ENCODE peak calls at places on chromosomes 2 and 18, in four cellular contexts. One of them, this sample, is unnamed.

GRCh38 chr2:9392895-9393757 is 30.2 kb downstream of the ITGB1BP1 start:
- DNase-seq in H1: no peak
- DNase-seq in fibroblast of lung: no peak
- DNase-seq in HCT116: no peak
- DNase-seq in this sample: peak; percentile 24

GRCh38 chr2:70475266-70475665 is 78.4 kb downstream of the TGFA start:
- DNase-seq in H1: no peak
- DNase-seq in fibroblast of lung: no peak
- DNase-seq in HCT116: no peak
- DNase-seq in this sample: no peak

GRCh38 chr2:240873805-240874714 is 5.4 kb downstream of the AGXT start:
- DNase-seq in H1: no peak
- DNase-seq in fibroblast of lung: no peak
- DNase-seq in HCT116: no peak
- DNase-seq in this sample: no peak

GRCh38 chr2:83686863-83687262 is 772.2 kb downstream of the SUCLG1 start:
- DNase-seq in H1: no peak
- DNase-seq in fibroblast of lung: peak; percentile 12
- DNase-seq in HCT116: no peak
- DNase-seq in this sample: no peak

GRCh38 chr2:156576005-156576404 is 139.8 kb downstream of the GPD2 start:
- DNase-seq in H1: no peak
- DNase-seq in fibroblast of lung: no peak
- DNase-seq in HCT116: no peak
- DNase-seq in this sample: no peak

GRCh38 chr2:204533629-204534370 is 11.5 kb upstream of the PARD3B start:
- DNase-seq in H1: no peak
- DNase-seq in fibroblast of lung: peak; percentile 58
- DNase-seq in HCT116: no peak
- DNase-seq in this sample: no peak

GRCh38 chr18:59870623-59871130 is 29.1 kb upstream of the PMAIP1 start:
- DNase-seq in H1: no peak
- DNase-seq in fibroblast of lung: no peak
- DNase-seq in HCT116: no peak
- DNase-seq in this sample: no peak

GRCh38 chr2:40431600-40431955 is 20.3 kb downstream of the SLC8A1 start:
- DNase-seq in H1: no peak
- DNase-seq in fibroblast of lung: peak; percentile 70
- DNase-seq in HCT116: no peak
- DNase-seq in this sample: no peak

DNA sequence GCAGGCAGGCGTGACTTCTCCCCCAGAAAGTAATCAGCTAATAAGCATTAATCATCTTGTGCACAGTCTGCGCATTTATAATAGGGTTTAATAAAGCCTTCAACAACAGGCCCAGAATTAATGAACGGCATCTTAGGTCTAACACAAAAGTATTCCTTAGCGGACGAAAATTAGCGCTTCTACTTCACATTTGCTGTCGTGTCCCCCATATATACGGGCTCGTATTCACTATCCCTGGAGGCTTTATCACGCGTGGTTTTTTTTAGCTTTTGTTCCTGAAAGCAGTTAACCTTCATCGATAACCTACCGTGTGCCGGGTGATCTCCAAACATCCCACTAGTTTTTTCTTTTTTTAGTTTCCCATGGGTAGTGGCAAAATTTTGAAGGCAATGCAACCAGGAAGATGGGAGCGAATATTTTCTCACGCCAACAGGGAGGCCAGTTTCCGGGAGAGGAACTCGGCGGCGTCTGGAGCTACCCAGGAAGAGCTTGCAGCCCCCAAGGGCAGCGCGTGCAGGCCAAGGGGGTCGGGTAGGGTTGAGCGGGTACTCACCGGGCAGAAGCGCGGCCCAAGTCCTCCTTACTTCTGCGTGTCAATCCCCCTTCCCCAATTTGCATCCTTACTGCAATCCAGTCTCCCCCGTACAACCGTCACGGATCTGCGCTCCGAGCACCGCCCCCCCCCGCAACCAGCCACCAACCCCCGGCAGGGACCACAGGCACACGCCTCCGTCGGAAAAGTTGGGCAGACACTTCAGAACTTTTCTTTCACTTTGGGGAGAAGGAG is 1.5 kb downstream of the ATP8B1 start:
- DNase-seq in H1: peak; percentile 52
- DNase-seq in fibroblast of lung: no peak
- DNase-seq in HCT116: no peak
- DNase-seq in this sample: no peak
- H3K9ac ChIP-seq in H1: no peak overlapping the region
- H3K9ac ChIP-seq in fibroblast of lung: peak overlapping the region; percentile 66
- H3K9ac ChIP-seq in HCT116: peak overlapping the region; percentile 87
- H3K9ac ChIP-seq in this sample: no peak overlapping the region

GRCh38 chr2:17540813-17541513 is 467 bp downstream of the VSNL1 start:
- DNase-seq in H1: no peak
- DNase-seq in fibroblast of lung: no peak
- DNase-seq in HCT116: no peak
- DNase-seq in this sample: no peak
- TF ChIP-seq EZH2 in H1: no peak
- TF ChIP-seq EZH2 in fibroblast of lung: no peak
- TF ChIP-seq EZH2 in HCT116: no peak
- TF ChIP-seq EZH2 in this sample: no peak

GRCh38 chr18:45254683-45255082 is 360.6 kb upstream of the SLC14A2 start:
- DNase-seq in H1: no peak
- DNase-seq in fibroblast of lung: peak; percentile 48
- DNase-seq in HCT116: no peak
- DNase-seq in this sample: no peak

GRCh38 chr18:45255142-45255890 is 360.0 kb upstream of the SLC14A2 start:
- DNase-seq in H1: no peak
- DNase-seq in fibroblast of lung: peak; percentile 91
- DNase-seq in HCT116: no peak
- DNase-seq in this sample: no peak

GRCh38 chr18:45252474-45252873 is 362.8 kb upstream of the SLC14A2 start:
- DNase-seq in H1: no peak
- DNase-seq in fibroblast of lung: no peak
- DNase-seq in HCT116: no peak
- DNase-seq in this sample: no peak

GRCh38 chr18:45251236-45251635 is 364.0 kb upstream of the SLC14A2 start:
- DNase-seq in H1: no peak
- DNase-seq in fibroblast of lung: no peak
- DNase-seq in HCT116: no peak
- DNase-seq in this sample: no peak

DNA sequence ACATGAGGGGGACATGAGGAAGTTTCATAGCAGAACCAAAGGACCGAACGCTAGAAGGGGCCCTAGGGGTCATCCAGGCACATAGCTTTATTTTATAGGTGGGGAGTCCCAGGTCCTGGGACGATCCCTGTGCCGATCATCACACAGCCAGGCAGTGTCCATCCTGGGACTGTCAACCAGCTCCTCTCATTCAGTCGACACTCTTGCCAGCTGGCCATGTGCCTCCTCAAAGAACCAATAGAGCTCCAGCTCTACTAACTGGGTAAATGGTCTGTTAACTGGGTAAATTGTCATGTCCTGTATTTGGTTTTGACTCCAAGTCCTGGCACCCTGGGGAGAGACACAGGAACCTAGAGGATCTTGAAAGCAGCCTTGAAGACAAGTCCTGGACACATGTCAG is 361.3 kb upstream of the SLC14A2 start:
- DNase-seq in H1: no peak
- DNase-seq in fibroblast of lung: no peak
- DNase-seq in HCT116: no peak
- DNase-seq in this sample: no peak
- H3K9ac ChIP-seq in H1: no peak overlapping the region
- H3K9ac ChIP-seq in fibroblast of lung: no peak overlapping the region
- H3K9ac ChIP-seq in HCT116: no peak overlapping the region
- H3K9ac ChIP-seq in this sample: no peak overlapping the region

GRCh38 chr18:47519706-47520105 is 268.2 kb upstream of the SKOR2 start:
- DNase-seq in H1: no peak
- DNase-seq in fibroblast of lung: no peak
- DNase-seq in HCT116: no peak
- DNase-seq in this sample: no peak
- TF ChIP-seq EZH2 in H1: no peak
- TF ChIP-seq EZH2 in fibroblast of lung: no peak
- TF ChIP-seq EZH2 in HCT116: no peak
- TF ChIP-seq EZH2 in this sample: no peak

GRCh38 chr2:101698419-101699190 is 1.1 kb downstream of the MAP4K4 start:
- DNase-seq in H1: no peak
- DNase-seq in fibroblast of lung: peak; percentile 36
- DNase-seq in HCT116: peak; percentile 15
- DNase-seq in this sample: no peak
- H3K9ac ChIP-seq in H1: peak overlapping the region; percentile 64
- H3K9ac ChIP-seq in fibroblast of lung: peak overlapping the region; percentile 75
- H3K9ac ChIP-seq in HCT116: peak overlapping the region; percentile 73
- H3K9ac ChIP-seq in this sample: peak overlapping the region; percentile 80

DNA sequence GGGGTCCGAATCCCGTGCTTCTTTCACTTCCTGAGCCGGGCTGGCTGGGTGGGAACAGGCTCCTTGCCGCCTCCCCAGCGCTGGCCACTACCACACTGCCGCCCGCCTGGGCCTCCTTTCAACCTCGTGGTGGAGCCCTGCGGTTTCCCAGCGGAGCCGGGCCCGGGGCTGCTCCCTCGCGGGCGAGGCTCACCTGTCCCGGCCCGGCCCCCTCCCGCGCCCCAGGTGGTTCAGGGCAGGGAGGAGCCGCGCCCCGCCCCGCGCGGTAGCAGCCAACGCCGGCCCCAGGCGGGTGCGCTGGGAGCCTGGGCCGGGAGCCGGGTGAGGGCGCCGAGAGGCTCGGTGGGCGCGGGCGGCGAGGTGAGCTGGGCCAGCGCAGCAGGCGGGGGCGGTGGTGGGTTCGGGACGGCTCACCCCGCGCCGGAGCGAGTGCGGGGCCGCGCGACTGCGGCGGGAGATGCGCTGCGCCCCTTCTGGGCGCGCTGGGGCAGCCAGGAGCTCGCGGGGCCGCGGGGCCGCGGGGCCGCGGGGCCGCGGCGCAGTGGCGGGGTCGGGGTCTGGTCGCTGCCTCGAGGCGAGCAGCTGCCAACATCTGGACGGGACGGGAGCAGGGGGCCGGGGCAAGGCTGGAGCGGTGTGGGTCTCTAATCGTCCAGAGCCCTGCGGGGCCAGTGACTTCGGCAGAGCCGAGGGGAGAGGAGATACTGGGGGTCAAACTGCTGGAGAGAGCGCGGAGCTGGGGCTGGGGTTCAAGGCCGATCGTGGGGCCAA is at the start of gene LYPD6B:
- DNase-seq in H1: peak; percentile 82
- DNase-seq in fibroblast of lung: no peak
- DNase-seq in HCT116: no peak
- DNase-seq in this sample: no peak
- TF ChIP-seq EZH2 in H1: peak; percentile 46
- TF ChIP-seq EZH2 in fibroblast of lung: peak; percentile 57
- TF ChIP-seq EZH2 in HCT116: no peak
- TF ChIP-seq EZH2 in this sample: no peak

DNA sequence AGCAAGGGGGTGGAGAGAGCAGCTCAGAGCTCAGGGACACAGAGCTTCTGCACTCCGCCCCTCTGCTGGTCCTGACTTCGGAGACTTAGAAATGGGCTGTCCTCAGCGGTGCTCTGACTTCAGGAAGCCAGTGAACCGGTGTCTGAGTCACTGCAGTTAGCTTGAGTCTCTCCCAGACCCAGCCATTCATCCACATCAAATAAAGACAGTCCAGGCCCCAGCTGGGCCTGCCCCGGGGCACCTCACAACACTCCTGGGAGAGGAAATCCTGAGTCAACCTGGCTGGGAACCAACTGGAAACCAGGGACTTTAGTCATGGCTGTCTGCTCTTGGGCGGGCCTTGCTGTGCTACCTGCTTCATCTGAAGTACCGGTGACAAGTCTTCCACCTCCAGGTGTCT is 5.4 kb upstream of the ITGB6 start:
- DNase-seq in H1: no peak
- DNase-seq in fibroblast of lung: peak; percentile 75
- DNase-seq in HCT116: peak; percentile 99
- DNase-seq in this sample: no peak
- H3K9ac ChIP-seq in H1: no peak overlapping the region
- H3K9ac ChIP-seq in fibroblast of lung: no peak overlapping the region
- H3K9ac ChIP-seq in HCT116: peak overlapping the region; percentile 28
- H3K9ac ChIP-seq in this sample: no peak overlapping the region

This sample was measured in SK-N-MC.